ENCODE peak calls at places on chromosomes 2 and 18, in four cellular contexts. K, I, C and F are unnamed samples.

GRCh38 chr18:48924621-48925601 is 25.9 kb downstream of the SMAD7 start:
- DNase-seq in K (no peak), I (no peak), C (peak; percentile 3), F (no peak)

GRCh38 chr2:27018142-27018541 is 14.6 kb upstream of the TMEM214 start:
- DNase-seq in K (no peak), I (no peak), C (no peak), F (no peak)

GRCh38 chr2:221554769-221555510 is 17.2 kb downstream of the EPHA4 start:
- DNase-seq in K (no peak), I (no peak), C (no peak), F (no peak)

GRCh38 chr2:202541137-202541536 is 93.6 kb upstream of the FAM117B start:
- DNase-seq in K (no peak), I (no peak), C (no peak), F (no peak)

GRCh38 chr2:30208453-30208852 is 22.9 kb upstream of the LBH start:
- DNase-seq in K (peak; percentile 85), I (no peak), C (peak; percentile 68), F (no peak)

GRCh38 chr18:59718108-59719057 is 21.2 kb upstream of the CCBE1 start:
- DNase-seq in K (peak; percentile 81), I (no peak), C (no peak), F (no peak)

GRCh38 chr2:3104261-3104660 is 273.4 kb downstream of the EIPR1 start:
- DNase-seq in K (no peak), I (no peak), C (no peak), F (no peak)

GRCh38 chr2:127220102-127220806 is at the start of gene CYP27C1:
- DNase-seq in K (peak; percentile 25), I (no peak), C (no peak), F (no peak)

GRCh38 chr2:238791345-238791744 is 56.5 kb upstream of the TWIST2 start:
- DNase-seq in K (no peak), I (no peak), C (no peak), F (no peak)

GRCh38 chr2:167761465-167762136 is 485.8 kb downstream of the STK39 start:
- DNase-seq in K (no peak), I (no peak), C (no peak), F (no peak)

DNA sequence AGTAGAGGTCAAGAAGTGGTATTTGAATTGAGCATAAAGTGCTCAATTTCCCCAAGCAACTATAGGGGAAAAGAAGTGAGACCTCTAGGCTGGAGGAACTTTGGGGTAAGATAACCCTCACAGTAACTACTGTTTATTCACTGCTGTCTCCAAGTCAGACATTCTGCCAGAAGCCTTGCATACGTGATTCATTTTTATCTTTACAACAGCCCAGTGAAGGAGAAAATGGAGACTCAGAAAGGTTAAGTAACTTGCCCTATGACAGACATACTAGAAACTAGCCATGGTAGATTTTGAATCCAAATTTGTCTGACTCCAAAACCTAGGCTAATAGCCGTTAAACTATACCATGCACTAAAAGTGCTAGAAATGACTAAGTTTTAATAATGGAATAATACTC is 28.4 kb downstream of the DNAJC10 start:
- DNase-seq in K (peak; percentile 13), I (no peak), C (no peak), F (no peak)
- H3K27ac ChIP-seq in K (no peak overlapping the region), I (no peak overlapping the region), C (no peak overlapping the region), F (no peak overlapping the region)

GRCh38 chr2:48344441-48344756 is 185.6 kb upstream of the STON1 start:
- DNase-seq in K (no peak), I (no peak), C (no peak), F (no peak)

GRCh38 chr2:48343571-48344440 is 186.1 kb upstream of the STON1 start:
- DNase-seq in K (peak; percentile 88), I (no peak), C (no peak), F (no peak)

GRCh38 chr2:48343154-48343553 is 186.8 kb upstream of the STON1 start:
- DNase-seq in K (no peak), I (no peak), C (no peak), F (no peak)

GRCh38 chr2:48339451-48339850 is 190.5 kb upstream of the STON1 start:
- DNase-seq in K (no peak), I (no peak), C (no peak), F (no peak)

DNA sequence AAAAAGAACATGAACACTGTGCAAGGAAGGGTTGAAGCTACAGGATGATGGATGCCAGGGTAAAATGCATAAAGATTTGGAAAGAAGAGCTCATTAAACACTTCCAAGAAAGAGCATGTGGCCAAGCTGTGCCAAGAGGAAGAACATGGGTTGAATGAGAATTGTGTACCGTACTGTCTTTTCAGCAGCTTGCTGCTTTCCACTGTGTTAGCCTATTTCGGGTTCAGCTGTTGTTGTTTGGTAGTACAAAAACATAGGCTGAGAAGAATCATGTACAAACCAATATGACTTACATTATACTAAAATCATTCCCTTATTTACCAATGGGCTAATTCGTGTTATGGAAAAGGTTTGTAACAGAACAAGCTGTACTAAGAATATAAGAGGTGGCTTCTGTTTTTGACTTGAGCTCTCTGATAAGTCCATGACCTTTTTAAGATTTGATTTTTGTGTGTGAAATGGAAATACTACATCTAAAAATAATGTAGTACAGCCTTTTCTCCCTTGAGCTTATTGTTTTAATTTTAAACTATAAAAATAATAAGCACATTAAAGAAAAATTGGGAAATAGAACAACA is 188.3 kb upstream of the STON1 start:
- DNase-seq in K (no peak), I (no peak), C (no peak), F (no peak)
- H3K27ac ChIP-seq in K (no peak overlapping the region), I (no peak overlapping the region), C (no peak overlapping the region), F (peak overlapping the region; percentile 52)

GRCh38 chr18:79483971-79484491 is 88.3 kb downstream of the NFATC1 start:
- DNase-seq in K (no peak), I (peak; percentile 67), C (no peak), F (no peak)

GRCh38 chr18:79487198-79488165 is 91.8 kb downstream of the NFATC1 start:
- DNase-seq in K (no peak), I (peak; percentile 62), C (peak; percentile 56), F (no peak)

GRCh38 chr18:79485788-79486355 is 90.1 kb downstream of the NFATC1 start:
- DNase-seq in K (peak; percentile 76), I (peak; percentile 15), C (peak; percentile 42), F (no peak)

GRCh38 chr18:79486356-79487197 is 90.8 kb downstream of the NFATC1 start:
- DNase-seq in K (no peak), I (peak; percentile 62), C (peak; percentile 68), F (no peak)

DNA sequence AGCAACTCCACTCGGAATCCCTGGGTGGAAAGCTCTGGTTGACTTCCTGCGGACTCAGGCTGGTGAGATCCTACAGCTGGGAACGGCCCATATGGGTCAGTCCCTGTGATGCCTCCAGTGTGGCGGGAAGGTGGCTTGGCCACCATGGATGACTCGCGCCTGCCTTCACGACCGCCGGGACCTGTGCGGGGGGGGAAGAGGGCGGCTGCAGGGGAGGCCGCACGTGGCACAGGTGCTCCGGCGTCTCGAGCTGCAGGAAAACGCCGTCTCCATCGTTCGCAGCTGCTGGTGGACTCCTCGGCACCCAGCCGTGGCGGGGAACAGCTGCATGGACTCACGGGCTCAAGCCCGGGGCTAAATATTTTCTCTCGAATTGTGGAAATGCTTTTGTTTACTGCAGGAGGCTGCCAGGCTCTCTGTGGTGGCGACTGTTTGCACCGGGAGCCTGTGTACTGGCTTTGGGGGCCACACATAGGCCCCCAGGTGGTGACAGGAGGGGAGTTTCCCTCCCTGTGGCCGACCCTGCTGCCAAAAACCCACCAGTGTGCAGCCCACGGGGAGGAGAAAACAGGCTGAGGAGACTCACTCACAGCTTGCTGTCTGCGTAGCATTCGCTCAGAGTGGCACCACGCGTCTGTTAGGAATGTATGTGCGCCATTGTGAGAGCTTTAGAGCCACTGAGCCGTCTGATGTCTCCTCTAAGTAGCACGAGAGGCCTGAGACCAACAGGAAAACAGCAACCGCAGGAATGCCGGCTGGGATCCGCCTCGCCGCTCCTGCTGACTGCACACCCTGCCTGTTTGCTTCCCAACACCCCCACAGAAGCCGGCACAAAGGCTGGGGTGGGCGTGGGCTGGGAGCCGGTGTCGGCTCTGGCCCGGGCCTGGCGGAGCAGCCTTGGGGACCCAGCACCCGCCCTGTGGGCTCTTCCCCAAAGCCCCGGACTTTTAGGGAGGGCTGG is 89.2 kb downstream of the NFATC1 start:
- DNase-seq in K (peak; percentile 81), I (peak; percentile 39), C (peak; percentile 85), F (no peak)
- H3K27ac ChIP-seq in K (peak overlapping the region; percentile 57), I (no peak overlapping the region), C (peak overlapping the region; percentile 8), F (peak overlapping the region; percentile 43)

DNA sequence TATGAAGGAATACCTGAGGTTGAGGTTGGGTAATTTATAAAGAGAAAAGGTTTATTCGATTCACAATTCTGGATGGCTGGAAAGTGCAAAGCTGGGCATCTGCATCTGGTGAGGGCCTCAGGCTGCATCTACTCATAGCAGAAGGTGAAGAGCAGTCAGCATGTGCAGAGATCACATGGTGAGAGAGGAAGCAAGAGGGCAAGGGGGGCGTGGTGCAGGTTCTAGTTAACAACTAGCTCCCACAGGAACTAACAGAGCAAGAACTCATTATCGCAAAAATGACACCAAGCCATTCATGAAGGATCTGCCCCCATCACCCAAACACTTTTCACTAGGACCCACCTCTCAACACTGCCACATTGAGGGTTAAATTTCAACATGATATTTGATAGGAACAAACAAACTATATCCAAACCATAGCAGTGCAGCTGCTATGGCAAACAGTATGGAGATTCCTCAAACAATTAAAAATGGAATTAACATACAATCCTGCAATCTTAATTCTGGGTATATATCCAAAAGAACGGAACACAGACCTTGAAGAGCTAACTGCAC is 72.8 kb upstream of the LDLRAD4 start:
- DNase-seq in K (no peak), I (no peak), C (no peak), F (no peak)
- H3K27ac ChIP-seq in K (no peak overlapping the region), I (no peak overlapping the region), C (no peak overlapping the region), F (no peak overlapping the region)

GRCh38 chr2:44931177-44931795 is 10.2 kb upstream of the SIX3 start:
- DNase-seq in K (no peak), I (no peak), C (no peak), F (no peak)
- H3K27ac ChIP-seq in K (no peak overlapping the region), I (no peak overlapping the region), C (no peak overlapping the region), F (no peak overlapping the region)

GRCh38 chr2:152606965-152607364 is 110.3 kb downstream of the PRPF40A start:
- DNase-seq in K (no peak), I (no peak), C (no peak), F (no peak)

GRCh38 chr2:152609699-152610098 is 107.6 kb downstream of the PRPF40A start:
- DNase-seq in K (no peak), I (no peak), C (no peak), F (no peak)

GRCh38 chr2:152611458-152612231 is 105.6 kb downstream of the PRPF40A start:
- DNase-seq in K (peak; percentile 91), I (no peak), C (no peak), F (no peak)

GRCh38 chr2:152607793-152608300 is 109.4 kb downstream of the PRPF40A start:
- DNase-seq in K (no peak), I (no peak), C (no peak), F (no peak)

DNA sequence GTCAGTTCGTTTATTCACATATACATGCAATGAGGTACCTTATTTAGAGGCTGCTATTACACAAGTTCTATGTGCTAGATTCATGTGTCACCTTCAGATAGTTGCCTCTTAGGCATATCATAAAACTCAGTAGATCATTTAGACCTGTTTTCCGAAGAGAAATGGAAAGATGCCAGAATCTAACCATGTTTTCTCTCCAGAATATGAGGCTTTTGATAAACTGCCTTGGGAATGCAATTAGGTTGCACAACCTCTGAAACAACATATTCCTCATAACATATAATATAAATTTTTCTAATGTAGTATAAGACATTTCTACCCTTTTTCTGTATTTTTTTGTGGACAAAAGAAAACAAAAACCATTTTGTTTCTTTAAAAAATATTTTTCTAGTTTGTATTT is 108.1 kb downstream of the PRPF40A start:
- DNase-seq in K (peak; percentile 35), I (no peak), C (no peak), F (no peak)
- H3K27ac ChIP-seq in K (no peak overlapping the region), I (no peak overlapping the region), C (no peak overlapping the region), F (no peak overlapping the region)